ENCODE peak calls at places on chromosomes 7 and 10, in seven cellular contexts. B is mammary epithelial cell, Q is HCT116, W is HepG2, V is K562, P is GM23338, Y is PC-3. M is an unnamed sample.

GRCh38 chr10:124697443-124697836 is 46.7 kb downstream of the FAM53B start:
- DNase-seq in B (no peak), Y (no peak), Q (no peak), W (no peak), P (no peak), V (no peak), M (no peak)

GRCh38 chr10:53754851-53755250 is 982.3 kb upstream of the MBL2 start:
- DNase-seq in Y (peak; percentile 23), W (no peak), Q (no peak), P (peak; percentile 27), V (no peak), B (no peak), M (no peak)

GRCh38 chr10:48658889-48659269 is 25.8 kb upstream of the WDFY4 start:
- DNase-seq in V (no peak), P (no peak), W (no peak), B (no peak), Q (no peak), Y (no peak), M (no peak)

GRCh38 chr10:126009590-126009989 is 113.2 kb downstream of the FANK1 start:
- DNase-seq in B (no peak), V (no peak), W (no peak), Y (no peak), P (no peak), Q (no peak), M (no peak)

GRCh38 chr7:30799206-30799975 is 28.2 kb downstream of the MINDY4 start:
- DNase-seq in Q (no peak), V (no peak), P (no peak), B (peak; percentile 99), Y (peak; percentile 92), W (no peak), M (no peak)

GRCh38 chr10:51342381-51342780 is 268.1 kb downstream of the PRKG1 start:
- DNase-seq in P (no peak), Y (peak; percentile 28), Q (no peak), V (no peak), W (no peak), B (no peak), M (no peak)

GRCh38 chr7:106775552-106775936 is 89.5 kb upstream of the PIK3CG start:
- DNase-seq in W (no peak), Q (peak; percentile 97), Y (peak; percentile 80), P (no peak), V (peak; percentile 56), B (peak; percentile 87), M (no peak)

GRCh38 chr7:107152011-107152410 is 16.8 kb upstream of the HBP1 start:
- DNase-seq in B (peak; percentile 73), Y (peak; percentile 45), P (no peak), V (no peak), Q (no peak), W (no peak), M (peak; percentile 20)

GRCh38 chr7:33805630-33806233 is 99.6 kb upstream of the BMPER start:
- DNase-seq in Y (peak; percentile 64), B (peak; percentile 55), W (no peak), V (no peak), P (no peak), Q (no peak), M (peak; percentile 15)

GRCh38 chr10:6778992-6779701 is 199.1 kb upstream of the PRKCQ start:
- DNase-seq in B (peak; percentile 99), Q (peak; percentile 91), V (no peak), W (no peak), Y (peak; percentile 88), P (no peak), M (peak; percentile 68)

GRCh38 chr10:122373108-122373507 is 1.4 kb upstream of the PLEKHA1 start:
- DNase-seq in B (no peak), W (peak; percentile 23), Q (no peak), V (no peak), Y (no peak), P (no peak), M (no peak)

GRCh38 chr7:151351027-151351426 is 9.4 kb downstream of the NUB1 start:
- DNase-seq in Y (no peak), W (no peak), B (no peak), P (peak; percentile 64), V (peak; percentile 72), Q (no peak), M (no peak)

GRCh38 chr10:110918269-110918632 is 729 bp downstream of the BBIP1 start:
- DNase-seq in W (peak; percentile 87), Y (peak; percentile 89), Q (peak; percentile 93), P (peak; percentile 99), V (peak; percentile 84), B (no peak), M (peak; percentile 98)

GRCh38 chr7:15508258-15508657 is 53.6 kb downstream of the AGMO start:
- DNase-seq in B (no peak), W (no peak), P (no peak), Y (peak; percentile 28), Q (no peak), V (no peak), M (no peak)

GRCh38 chr7:105678811-105679495 is 97.7 kb upstream of the EFCAB10 start:
- DNase-seq in P (peak; percentile 54), V (no peak), W (no peak), B (peak; percentile 57), Q (no peak), Y (peak; percentile 72), M (no peak)
- H3K4me3 ChIP-seq in P (no peak overlapping the region), V (peak overlapping the region; percentile 19), W (no peak overlapping the region), B (no peak overlapping the region), Q (no peak overlapping the region), Y (peak overlapping the region; percentile 59), M (no peak overlapping the region)

GRCh38 chr10:88114368-88114767 is 250.9 kb downstream of the PTEN start:
- DNase-seq in Q (peak; percentile 35), P (peak; percentile 71), B (no peak), V (peak; percentile 24), W (peak; percentile 44), Y (no peak), M (peak; percentile 60)

GRCh38 chr10:88115406-88115805 is 252.0 kb downstream of the PTEN start:
- DNase-seq in Y (no peak), P (no peak), Q (no peak), B (no peak), V (no peak), W (no peak), M (no peak)

GRCh38 chr10:88113232-88113631 is 249.8 kb downstream of the PTEN start:
- DNase-seq in V (no peak), B (no peak), P (no peak), Y (no peak), W (no peak), Q (no peak), M (no peak)

GRCh38 chr10:88115968-88116367 is 252.5 kb downstream of the PTEN start:
- DNase-seq in B (peak; percentile 58), Q (no peak), P (no peak), V (no peak), W (no peak), Y (no peak), M (no peak)

GRCh38 chr10:88113657-88114272 is 250.3 kb downstream of the PTEN start:
- DNase-seq in V (no peak), Y (no peak), W (no peak), Q (no peak), P (no peak), B (no peak), M (no peak)
- H4K20me1 ChIP-seq in V (no peaks in the 10 kb centered on the region), Y (no peaks in the 10 kb centered on the region), W (no peaks in the 10 kb centered on the region), Q (no peaks in the 10 kb centered on the region), P (no peaks in the 10 kb centered on the region), B (no peaks in the 10 kb centered on the region), M (no peaks in the 10 kb centered on the region)

GRCh38 chr10:100342627-100342972 is 4.4 kb upstream of the SCD start:
- DNase-seq in P (no peak), V (no peak), Q (no peak), Y (no peak), B (no peak), W (no peak), M (no peak)
- TF ChIP-seq CTCF in P (no peak), V (no peak), Q (no peak), Y (no peak), B (no peak), W (no peak), M (no peak)

GRCh38 chr7:96319444-96319843 is 2.5 kb downstream of the SLC25A13 start:
- DNase-seq in B (no peak), Y (no peak), P (no peak), Q (no peak), V (no peak), W (no peak), M (no peak)

GRCh38 chr7:96321670-96322372 is at the start of gene SLC25A13:
- DNase-seq in B (peak; percentile 81), Q (peak; percentile 75), V (peak; percentile 99), P (peak; percentile 89), W (peak; percentile 86), Y (peak; percentile 81), M (peak; percentile 94)

GRCh38 chr7:96321041-96321669 is 743 bp downstream of the SLC25A13 start:
- DNase-seq in Q (peak; percentile 77), W (peak; percentile 88), P (peak; percentile 92), B (peak; percentile 81), V (peak; percentile 85), Y (peak; percentile 85), M (peak; percentile 92)

GRCh38 chr7:96322373-96322695 is 436 bp upstream of the SLC25A13 start:
- DNase-seq in Y (no peak), Q (no peak), P (no peak), W (no peak), B (no peak), V (no peak), M (no peak)

GRCh38 chr7:96320437-96320836 is 1.5 kb downstream of the SLC25A13 start:
- DNase-seq in B (no peak), Q (no peak), V (no peak), Y (no peak), P (no peak), W (no peak), M (no peak)
- H3K4me3 ChIP-seq in B (no peak overlapping the region), Q (peak overlapping the region; percentile 80), V (peak overlapping the region; percentile 86), Y (peak overlapping the region; percentile 86), P (peak overlapping the region; percentile 76), W (peak overlapping the region; percentile 91), M (peak overlapping the region; percentile 68)

M was measured in hepatocyte.